ENCODE peak calls at places on chromosome 22, in seven cellular contexts. One of them, this sample, is unnamed.

GRCh38 chr22:20591660-20592310 is 84.4 kb downstream of the MED15 start:
- DNase-seq in lower lobe of right lung: peak; percentile 44
- DNase-seq in CD8-positive, alpha-beta memory T cell: no peak
- DNase-seq in cardiac muscle cell: peak; percentile 73
- DNase-seq in foreskin keratinocyte: no peak
- DNase-seq in endodermal cell: peak; percentile 81
- DNase-seq in aorta: no peak
- DNase-seq in this sample: no peak

GRCh38 chr22:45866398-45867117 is 110.4 kb downstream of the WNT7B start:
- DNase-seq in lower lobe of right lung: peak; percentile 41
- DNase-seq in CD8-positive, alpha-beta memory T cell: no peak
- DNase-seq in cardiac muscle cell: no peak
- DNase-seq in foreskin keratinocyte: no peak
- DNase-seq in endodermal cell: peak; percentile 60
- DNase-seq in aorta: no peak
- DNase-seq in this sample: no peak

GRCh38 chr22:22187299-22187698 is 57.3 kb upstream of the VPREB1 start:
- DNase-seq in lower lobe of right lung: no peak
- DNase-seq in CD8-positive, alpha-beta memory T cell: no peak
- DNase-seq in cardiac muscle cell: no peak
- DNase-seq in foreskin keratinocyte: no peak
- DNase-seq in endodermal cell: no peak
- DNase-seq in aorta: no peak
- DNase-seq in this sample: no peak

GRCh38 chr22:42830161-42830560 is 26.9 kb downstream of the ARFGAP3 start:
- DNase-seq in lower lobe of right lung: no peak
- DNase-seq in CD8-positive, alpha-beta memory T cell: no peak
- DNase-seq in cardiac muscle cell: no peak
- DNase-seq in foreskin keratinocyte: no peak
- DNase-seq in endodermal cell: no peak
- DNase-seq in aorta: no peak
- DNase-seq in this sample: no peak

GRCh38 chr22:50144005-50144614 is 26.4 kb upstream of the PANX2 start:
- DNase-seq in lower lobe of right lung: no peak
- DNase-seq in CD8-positive, alpha-beta memory T cell: no peak
- DNase-seq in cardiac muscle cell: no peak
- DNase-seq in foreskin keratinocyte: no peak
- DNase-seq in endodermal cell: peak; percentile 58
- DNase-seq in aorta: no peak
- DNase-seq in this sample: no peak

GRCh38 chr22:44166448-44166847 is 14.3 kb upstream of the PARVG start:
- DNase-seq in lower lobe of right lung: no peak
- DNase-seq in CD8-positive, alpha-beta memory T cell: no peak
- DNase-seq in cardiac muscle cell: no peak
- DNase-seq in foreskin keratinocyte: no peak
- DNase-seq in endodermal cell: no peak
- DNase-seq in aorta: peak; percentile 11
- DNase-seq in this sample: no peak

GRCh38 chr22:17315310-17315709 is 54.0 kb upstream of the CECR2 start:
- DNase-seq in lower lobe of right lung: no peak
- DNase-seq in CD8-positive, alpha-beta memory T cell: no peak
- DNase-seq in cardiac muscle cell: no peak
- DNase-seq in foreskin keratinocyte: no peak
- DNase-seq in endodermal cell: no peak
- DNase-seq in aorta: no peak
- DNase-seq in this sample: no peak

GRCh38 chr22:26124991-26125725 is 44.1 kb upstream of the SEZ6L start:
- DNase-seq in lower lobe of right lung: no peak
- DNase-seq in CD8-positive, alpha-beta memory T cell: no peak
- DNase-seq in cardiac muscle cell: no peak
- DNase-seq in foreskin keratinocyte: no peak
- DNase-seq in endodermal cell: no peak
- DNase-seq in aorta: no peak
- DNase-seq in this sample: no peak

GRCh38 chr22:35301370-35301874 is 1.7 kb downstream of the TOM1 start:
- DNase-seq in lower lobe of right lung: peak; percentile 77
- DNase-seq in CD8-positive, alpha-beta memory T cell: no peak
- DNase-seq in cardiac muscle cell: peak; percentile 99
- DNase-seq in foreskin keratinocyte: no peak
- DNase-seq in endodermal cell: no peak
- DNase-seq in aorta: peak; percentile 69
- DNase-seq in this sample: no peak

GRCh38 chr22:43216738-43217137 is 29.8 kb upstream of the TTLL12 start:
- DNase-seq in lower lobe of right lung: no peak
- DNase-seq in CD8-positive, alpha-beta memory T cell: no peak
- DNase-seq in cardiac muscle cell: no peak
- DNase-seq in foreskin keratinocyte: no peak
- DNase-seq in endodermal cell: peak; percentile 86
- DNase-seq in aorta: no peak
- DNase-seq in this sample: no peak

GRCh38 chr22:49034836-49035817 is 792.5 kb downstream of the BRD1 start:
- DNase-seq in lower lobe of right lung: no peak
- DNase-seq in CD8-positive, alpha-beta memory T cell: no peak
- DNase-seq in cardiac muscle cell: no peak
- DNase-seq in foreskin keratinocyte: no peak
- DNase-seq in endodermal cell: no peak
- DNase-seq in aorta: peak; percentile 22
- DNase-seq in this sample: no peak

GRCh38 chr22:43136255-43136654 is 6.9 kb downstream of the MCAT start:
- DNase-seq in lower lobe of right lung: no peak
- DNase-seq in CD8-positive, alpha-beta memory T cell: peak; percentile 26
- DNase-seq in cardiac muscle cell: peak; percentile 57
- DNase-seq in foreskin keratinocyte: no peak
- DNase-seq in endodermal cell: peak; percentile 82
- DNase-seq in aorta: no peak
- DNase-seq in this sample: no peak

GRCh38 chr22:11042116-11042515 is 4485.9 kb upstream of the OR11H1 start:
- DNase-seq in lower lobe of right lung: no peak
- DNase-seq in CD8-positive, alpha-beta memory T cell: no peak
- DNase-seq in cardiac muscle cell: no peak
- DNase-seq in foreskin keratinocyte: no peak
- DNase-seq in endodermal cell: peak; percentile 10
- DNase-seq in aorta: no peak
- DNase-seq in this sample: no peak

GRCh38 chr22:24437091-24437490 is 9.7 kb downstream of the ADORA2A start:
- DNase-seq in lower lobe of right lung: no peak
- DNase-seq in CD8-positive, alpha-beta memory T cell: no peak
- DNase-seq in cardiac muscle cell: no peak
- DNase-seq in foreskin keratinocyte: no peak
- DNase-seq in endodermal cell: peak; percentile 17
- DNase-seq in aorta: no peak
- DNase-seq in this sample: no peak
- H3K27ac ChIP-seq in lower lobe of right lung: no peak overlapping the region
- H3K27ac ChIP-seq in CD8-positive, alpha-beta memory T cell: no peak overlapping the region
- H3K27ac ChIP-seq in cardiac muscle cell: no peak overlapping the region
- H3K27ac ChIP-seq in foreskin keratinocyte: no peak overlapping the region
- H3K27ac ChIP-seq in endodermal cell: no peak overlapping the region
- H3K27ac ChIP-seq in aorta: no peak overlapping the region
- H3K27ac ChIP-seq in this sample: no peak overlapping the region

GRCh38 chr22:24513706-24514240 is 18.6 kb downstream of the UPB1 start:
- DNase-seq in lower lobe of right lung: no peak
- DNase-seq in CD8-positive, alpha-beta memory T cell: no peak
- DNase-seq in cardiac muscle cell: no peak
- DNase-seq in foreskin keratinocyte: no peak
- DNase-seq in endodermal cell: no peak
- DNase-seq in aorta: no peak
- DNase-seq in this sample: no peak
- H3K27ac ChIP-seq in lower lobe of right lung: no peak overlapping the region
- H3K27ac ChIP-seq in CD8-positive, alpha-beta memory T cell: no peak overlapping the region
- H3K27ac ChIP-seq in cardiac muscle cell: no peak overlapping the region
- H3K27ac ChIP-seq in foreskin keratinocyte: no peak overlapping the region
- H3K27ac ChIP-seq in endodermal cell: no peak overlapping the region
- H3K27ac ChIP-seq in aorta: no peak overlapping the region
- H3K27ac ChIP-seq in this sample: no peak overlapping the region

GRCh38 chr22:37658133-37659065 is at the start of gene PDXP:
- DNase-seq in lower lobe of right lung: peak; percentile 99
- DNase-seq in CD8-positive, alpha-beta memory T cell: peak; percentile 98
- DNase-seq in cardiac muscle cell: peak; percentile 100
- DNase-seq in foreskin keratinocyte: peak; percentile 99
- DNase-seq in endodermal cell: peak; percentile 99
- DNase-seq in aorta: peak; percentile 100
- DNase-seq in this sample: peak; percentile 98
- H3K27ac ChIP-seq in lower lobe of right lung: peak within 1 kb of the TSS; percentile 68
- H3K27ac ChIP-seq in CD8-positive, alpha-beta memory T cell: peak within 1 kb of the TSS; percentile 52
- H3K27ac ChIP-seq in cardiac muscle cell: peak within 1 kb of the TSS; percentile 80
- H3K27ac ChIP-seq in foreskin keratinocyte: peak within 1 kb of the TSS; percentile 4
- H3K27ac ChIP-seq in endodermal cell: peak within 1 kb of the TSS; percentile 55
- H3K27ac ChIP-seq in aorta: no peak within 1 kb of the TSS
- H3K27ac ChIP-seq in this sample: peak within 1 kb of the TSS; percentile 84

GRCh38 chr22:37177755-37178154 is 10.3 kb downstream of the C1QTNF6 start:
- DNase-seq in lower lobe of right lung: no peak
- DNase-seq in CD8-positive, alpha-beta memory T cell: no peak
- DNase-seq in cardiac muscle cell: no peak
- DNase-seq in foreskin keratinocyte: no peak
- DNase-seq in endodermal cell: no peak
- DNase-seq in aorta: no peak
- DNase-seq in this sample: no peak
- H3K27ac ChIP-seq in lower lobe of right lung: no peak overlapping the region
- H3K27ac ChIP-seq in CD8-positive, alpha-beta memory T cell: no peak overlapping the region
- H3K27ac ChIP-seq in cardiac muscle cell: no peak overlapping the region
- H3K27ac ChIP-seq in foreskin keratinocyte: no peak overlapping the region
- H3K27ac ChIP-seq in endodermal cell: no peak overlapping the region
- H3K27ac ChIP-seq in aorta: no peak overlapping the region
- H3K27ac ChIP-seq in this sample: no peak overlapping the region